ENCODE peak calls at places on chromosomes 5 and 9, in seven cellular contexts. U is brain microvascular endothelial cell, D is AG04450, E is fibroblast of pulmonary artery, I is HCT116, Y is heart right ventricle, N is astrocyte of the cerebellum. G is an unnamed sample.

GRCh38 chr5:132203464-132203818 is 24.2 kb downstream of the P4HA2 start:
- DNase-seq in D (no peak), Y (no peak), I (no peak), U (no peak), E (no peak), N (no peak), G (peak)

GRCh38 chr5:78515665-78516064 is 132.9 kb downstream of the LHFPL2 start:
- DNase-seq in E (no peak), D (no peak), Y (no peak), I (no peak), N (no peak), U (no peak), G (no peak)

GRCh38 chr5:3011764-3012017 is 260.2 kb upstream of the IRX2 start:
- DNase-seq in I (no peak), Y (no peak), U (no peak), D (no peak), N (no peak), E (no peak), G (no peak)

GRCh38 chr5:1089621-1090040 is 22.2 kb downstream of the SLC12A7 start:
- DNase-seq in Y (no peak), I (no peak), D (no peak), E (no peak), U (no peak), N (no peak), G (no peak)

GRCh38 chr5:72063219-72063819 is 44.0 kb upstream of the MAP1B start:
- DNase-seq in I (no peak), U (peak), E (peak), D (no peak), Y (no peak), N (peak), G (no peak)

GRCh38 chr5:39992617-39993203 is 567.9 kb upstream of the DAB2 start:
- DNase-seq in N (no peak), D (no peak), Y (no peak), U (no peak), I (no peak), E (peak), G (peak)

GRCh38 chr5:94613583-94613982 is 4.8 kb downstream of the KIAA0825 start:
- DNase-seq in E (peak), D (no peak), U (peak), Y (no peak), N (no peak), I (peak), G (no peak)

GRCh38 chr9:108963459-108964143 is 29.4 kb downstream of the ABITRAM start:
- DNase-seq in I (no peak), Y (peak), E (peak), D (no peak), U (peak), N (no peak), G (peak)

GRCh38 chr5:136703706-136704105 is 338.4 kb upstream of the TRPC7 start:
- DNase-seq in U (no peak), N (no peak), Y (no peak), I (no peak), D (no peak), E (no peak), G (no peak)

GRCh38 chr9:90801175-90801506 is 478 bp upstream of the SYK start:
- DNase-seq in E (no peak), Y (no peak), I (no peak), D (no peak), U (no peak), N (no peak), G (no peak)

GRCh38 chr5:172115541-172115982 is 72.5 kb downstream of the STK10 start:
- DNase-seq in E (no peak), I (no peak), Y (no peak), U (no peak), N (no peak), D (no peak), G (no peak)

GRCh38 chr5:172943283-172943841 is 15.9 kb upstream of the RPL26L1 start:
- DNase-seq in E (peak), Y (peak), U (peak), D (no peak), N (peak), I (no peak), G (peak)

GRCh38 chr5:58440882-58441281 is 19.0 kb downstream of the PLK2 start:
- DNase-seq in E (no peak), Y (no peak), N (no peak), D (no peak), I (no peak), U (no peak), G (no peak)

GRCh38 chr9:124849801-124850200 is 3.5 kb upstream of the WDR38 start:
- DNase-seq in E (peak), I (no peak), N (no peak), Y (peak), D (peak), U (peak), G (peak)

GRCh38 chr9:69175488-69175872 is 1.4 kb downstream of the TJP2 start:
- DNase-seq in U (no peak), I (no peak), N (no peak), Y (no peak), E (no peak), D (no peak), G (peak)

GRCh38 chr9:101739311-101739710 is 864 bp upstream of the GRIN3A start:
- DNase-seq in Y (no peak), I (no peak), E (no peak), N (no peak), U (no peak), D (no peak), G (no peak)

GRCh38 chr9:93669958-93670207 is 93.5 kb downstream of the PHF2 start:
- DNase-seq in E (no peak), I (no peak), U (no peak), Y (no peak), D (no peak), N (no peak), G (no peak)

GRCh38 chr5:1873242-1873959 is 9.3 kb downstream of the IRX4 start:
- DNase-seq in I (no peak), Y (peak), U (no peak), D (no peak), E (no peak), N (no peak), G (no peak)

GRCh38 chr9:23567756-23568155 is 258.3 kb downstream of the ELAVL2 start:
- DNase-seq in I (no peak), D (no peak), E (no peak), Y (no peak), N (no peak), U (no peak), G (no peak)

GRCh38 chr9:104091708-104092107 is 2.4 kb upstream of the SMC2 start:
- DNase-seq in I (no peak), N (peak), E (peak), D (peak), U (peak), Y (peak), G (no peak)

GRCh38 chr9:71223953-71224538 is 102.6 kb upstream of the TRPM3 start:
- DNase-seq in I (no peak), N (no peak), E (peak), Y (no peak), D (no peak), U (no peak), G (peak)

GRCh38 chr5:178212241-178213002 is 8.1 kb downstream of the HNRNPAB start:
- DNase-seq in Y (no peak), N (no peak), E (no peak), I (no peak), D (no peak), U (no peak), G (no peak)

GRCh38 chr9:132552041-132552440 is 30.4 kb upstream of the BARHL1 start:
- DNase-seq in D (no peak), Y (no peak), I (no peak), E (no peak), U (no peak), N (no peak), G (no peak)

GRCh38 chr5:133273661-133274596 is 222.1 kb downstream of the HSPA4 start:
- DNase-seq in E (peak), N (no peak), U (peak), I (no peak), D (no peak), Y (peak), G (peak)

GRCh38 chr5:17096975-17097695 is 120.3 kb upstream of the BASP1 start:
- DNase-seq in E (no peak), U (no peak), Y (no peak), N (no peak), D (no peak), I (no peak), G (no peak)
- TF ChIP-seq CTCF in E (no peak), U (no peak), Y (no peak), N (no peak), D (no peak), I (no peak), G (no peak)

DNA sequence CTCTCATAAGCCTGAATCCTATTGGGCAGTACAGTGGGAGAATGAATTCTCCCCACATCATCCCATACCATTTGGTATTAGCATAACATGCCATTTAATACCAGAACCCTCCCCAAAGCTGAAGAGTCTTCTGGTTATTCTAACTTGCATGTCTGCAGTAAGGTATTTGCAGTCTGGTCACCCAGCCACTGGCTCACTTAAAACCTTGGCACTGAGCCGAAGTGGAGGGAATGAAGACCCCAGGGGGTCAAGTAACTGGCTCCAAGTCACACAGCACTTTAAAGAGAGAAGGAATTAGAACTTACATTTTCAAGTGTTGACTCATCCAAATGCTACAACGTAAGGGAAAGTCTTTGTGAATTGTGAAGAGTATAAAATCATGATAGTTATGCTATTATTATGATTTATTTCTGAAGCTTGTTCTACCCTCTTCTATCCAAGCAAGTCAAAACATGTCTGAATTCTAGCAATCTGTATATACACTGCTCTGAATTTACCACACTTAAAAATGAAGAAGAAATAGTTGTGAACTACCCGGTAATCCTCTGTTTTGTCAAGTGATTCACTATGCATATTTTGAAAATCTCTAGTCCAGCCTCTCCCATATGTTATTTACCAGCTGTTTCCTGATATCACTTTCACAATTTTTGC is 28.5 kb downstream of the GLRA1 start:
- DNase-seq in E (peak), Y (no peak), U (peak), N (peak), I (no peak), D (no peak), G (peak)
- H3K4me3 ChIP-seq in E (no peak), Y (no peak), U (no peak), N (no peak), I (no peak), D (no peak), G (no peak)

DNA sequence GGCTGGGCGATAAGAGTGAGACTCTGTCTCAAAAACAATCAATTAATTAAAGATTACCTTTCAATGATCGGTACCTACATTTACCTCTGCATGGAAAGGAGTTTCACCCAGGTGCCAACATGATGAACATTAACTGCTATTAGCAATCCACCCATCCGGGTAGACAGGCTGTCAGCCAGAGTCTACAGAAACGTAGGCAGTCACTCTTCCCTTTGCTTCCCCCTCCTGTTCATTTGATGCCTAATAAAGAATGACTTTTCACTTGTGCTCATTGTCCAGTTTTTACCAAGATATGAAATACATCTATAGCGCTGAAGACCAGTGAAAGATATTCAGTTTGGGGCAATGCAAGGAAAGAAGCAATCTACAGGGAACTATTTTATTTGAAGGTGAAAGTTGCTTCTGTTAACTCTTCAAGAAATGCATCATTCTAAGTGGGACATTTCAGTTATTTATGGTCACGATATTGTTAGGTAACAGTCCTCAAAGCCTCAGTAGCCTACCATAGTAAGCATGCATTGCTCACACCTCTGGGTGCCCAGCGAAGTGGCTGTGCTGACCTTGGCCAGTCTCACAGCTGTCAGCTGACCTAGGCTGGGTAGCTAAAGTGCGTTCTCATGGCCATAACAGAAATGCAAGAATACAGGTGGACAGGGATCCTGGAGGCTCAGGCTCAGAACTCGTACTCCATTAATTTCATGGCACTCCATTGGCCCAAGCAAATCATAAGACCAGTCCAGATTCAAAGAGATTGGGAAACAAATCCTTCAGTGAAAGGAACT is 87.2 kb upstream of the DMRT1 start:
- DNase-seq in D (no peak), U (no peak), E (no peak), N (no peak), I (no peak), Y (no peak), G (no peak)
- TF ChIP-seq CTCF in D (no peak), U (peak), E (no peak), N (no peak), I (no peak), Y (no peak), G (no peak)

DNA sequence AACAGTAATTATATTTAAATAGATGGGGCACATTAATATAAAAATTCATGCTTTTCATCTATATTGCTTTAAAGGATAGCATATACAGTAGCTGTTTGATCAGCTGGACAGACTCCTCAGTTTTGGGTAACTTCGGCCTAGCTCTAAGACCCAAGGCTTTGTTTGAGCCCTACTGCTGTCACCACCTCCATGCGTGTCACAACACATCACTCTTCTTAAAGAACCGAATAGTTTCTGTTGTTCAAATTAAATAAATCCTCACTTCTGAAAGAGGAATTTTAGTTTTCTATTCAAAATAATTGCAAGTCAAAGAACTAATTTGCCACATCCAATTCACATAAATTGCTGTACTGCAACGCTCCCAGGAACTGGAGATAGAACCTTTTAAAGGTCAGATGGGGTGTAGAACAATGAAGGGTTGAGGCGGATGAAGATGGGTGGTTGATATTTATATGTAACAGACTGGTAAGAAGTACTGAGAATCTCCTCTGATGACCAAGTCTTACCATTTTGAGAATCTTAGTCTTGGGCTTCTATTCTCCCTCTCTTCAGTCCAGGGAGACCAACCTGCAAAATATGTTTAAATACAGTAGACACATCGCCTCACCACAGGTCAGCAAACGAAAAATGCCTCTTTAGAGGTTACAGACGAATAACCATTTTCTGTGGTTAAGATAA is 1.6 kb downstream of the NREP start:
- DNase-seq in U (no peak), I (no peak), D (no peak), E (no peak), N (no peak), Y (no peak), G (no peak)
- H3K4me3 ChIP-seq in U (peak), I (no peak), D (peak), E (peak), N (peak), Y (peak), G (peak)

DNA sequence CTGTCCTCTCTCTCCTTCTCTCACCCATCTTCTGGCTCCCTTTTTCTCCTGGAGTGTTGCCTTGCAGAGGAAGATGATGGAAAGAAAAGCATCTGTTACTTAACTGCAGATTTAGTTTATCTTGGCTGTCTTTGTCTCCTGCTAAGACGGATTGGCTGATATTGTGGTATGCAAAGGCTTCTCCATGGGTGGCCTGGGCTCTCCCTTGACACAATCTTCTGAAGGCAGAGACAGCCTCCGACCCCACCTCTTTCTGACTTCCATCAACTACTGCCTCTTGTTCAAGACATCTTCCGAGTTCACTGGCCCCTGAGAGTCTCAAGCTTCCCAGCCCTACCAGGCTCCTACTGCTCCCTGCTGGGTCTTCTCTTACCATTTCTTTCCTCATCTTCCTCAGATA is 403.7 kb downstream of the LRRC70 start:
- DNase-seq in N (no peak), Y (no peak), U (no peak), E (no peak), I (no peak), D (no peak), G (no peak)
- TF ChIP-seq CTCF in N (no peak), Y (no peak), U (no peak), E (no peak), I (no peak), D (no peak), G (no peak)

GRCh38 chr9:9750719-9751118 is 862.1 kb downstream of the PTPRD start:
- DNase-seq in E (no peak), D (no peak), I (no peak), U (no peak), N (no peak), Y (no peak), G (peak)
- H3K4me3 ChIP-seq in E (no peak), D (no peak), I (no peak), U (no peak), N (no peak), Y (no peak), G (no peak)

GRCh38 chr9:16461851-16462250 is 408.6 kb downstream of the BNC2 start:
- DNase-seq in I (no peak), Y (no peak), U (no peak), E (no peak), D (no peak), N (no peak), G (no peak)
- TF ChIP-seq CTCF in I (no peak), Y (no peak), U (no peak), E (no peak), D (no peak), N (no peak), G (no peak)

GRCh38 chr5:83245037-83245436 is 167.7 kb downstream of the XRCC4 start:
- DNase-seq in E (no peak), N (no peak), I (no peak), U (no peak), D (no peak), Y (no peak), G (no peak)
- H3K4me3 ChIP-seq in E (no peak), N (no peak), I (no peak), U (no peak), D (no peak), Y (no peak), G (no peak)